ENCODE peak calls at places on chromosomes 6 and 20, in nine cellular contexts. J is aorta, L is sigmoid colon, G is right lobe of liver, E is breast epithelium, S is stomach, Y is SK-N-SH, K is BJ, P is mesendoderm. R is an unnamed sample. For H3K27me3, the result is how much of the 10 kb centered on the place peaks cover.

GRCh38 chr20:59805786-59806577 is 127.5 kb downstream of the SYCP2 start:
- DNase-seq in J (no peak), L (no peak), G (no peak), E (peak), S (peak), Y (peak), K (no peak), P (no peak), R (peak)

GRCh38 chr6:129314575-129314974 is 395.4 kb downstream of the ARHGAP18 start:
- DNase-seq in J (no peak), L (no peak), G (no peak), E (no peak), S (no peak), Y (no peak), K (no peak), P (no peak), R (no peak)

GRCh38 chr6:6521961-6522360 is 66.6 kb upstream of the LY86 start:
- DNase-seq in J (no peak), L (no peak), G (no peak), E (no peak), S (no peak), Y (no peak), K (no peak), P (no peak), R (no peak)

GRCh38 chr6:111845441-111845871 is 27.8 kb downstream of the FYN start:
- DNase-seq in J (no peak), L (no peak), G (no peak), E (no peak), S (no peak), Y (no peak), K (no peak), P (no peak), R (no peak)

GRCh38 chr6:168315626-168316025 is 4.0 kb downstream of the DACT2 start:
- DNase-seq in J (no peak), L (no peak), G (no peak), E (no peak), S (no peak), Y (no peak), K (no peak), P (no peak), R (no peak)

GRCh38 chr6:21914121-21914973 is 320.8 kb downstream of the SOX4 start:
- DNase-seq in J (peak), L (no peak), G (peak), E (peak), S (peak), Y (peak), K (no peak), P (no peak), R (no peak)

GRCh38 chr6:1313364-1313754 is 1.5 kb downstream of the FOXQ1 start:
- DNase-seq in J (no peak), L (no peak), G (no peak), E (no peak), S (no peak), Y (no peak), K (no peak), P (peak), R (no peak)

GRCh38 chr20:2626853-2627541 is 25.4 kb upstream of the NOP56 start:
- DNase-seq in J (no peak), L (no peak), G (no peak), E (no peak), S (no peak), Y (no peak), K (peak), P (peak), R (no peak)

GRCh38 chr6:57421503-57421902 is 104.1 kb downstream of the PRIM2 start:
- DNase-seq in J (no peak), L (no peak), G (no peak), E (no peak), S (no peak), Y (no peak), K (no peak), P (no peak), R (no peak)

GRCh38 chr6:41071501-41071922 is 644 bp downstream of the OARD1 start:
- DNase-seq in J (no peak), L (no peak), G (peak), E (no peak), S (no peak), Y (no peak), K (peak), P (no peak), R (peak)

GRCh38 chr20:34580588-34580940 is 22.0 kb downstream of the MAP1LC3A start:
- DNase-seq in J (no peak), L (no peak), G (no peak), E (no peak), S (no peak), Y (no peak), K (no peak), P (no peak), R (no peak)

DNA sequence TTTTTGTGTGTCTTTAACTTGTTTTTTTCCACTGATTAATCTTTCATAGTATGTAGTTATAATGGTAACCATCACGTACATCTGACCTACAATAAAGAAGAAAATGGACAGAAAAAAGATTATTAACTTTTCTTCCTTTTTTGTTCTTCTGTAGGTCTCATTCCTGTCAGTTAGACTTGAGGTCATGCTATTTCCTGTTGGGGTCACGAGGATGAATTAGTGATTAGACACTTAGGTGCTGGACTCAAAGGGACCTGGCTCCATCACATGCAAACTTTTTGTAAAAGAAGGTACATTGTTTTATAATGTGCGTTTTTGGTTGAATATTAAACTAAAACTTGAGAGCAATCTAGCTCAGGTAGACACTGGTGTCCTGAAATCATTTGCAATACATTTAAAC is 14.8 kb downstream of the MARCKS start:
- DNase-seq in J (no peak), L (no peak), G (no peak), E (no peak), S (no peak), Y (no peak), K (no peak), P (no peak), R (no peak)
- H3K4me3 ChIP-seq in J (no peak), L (no peak), G (peak), E (no peak), S (no peak), Y (no peak), K (no peak), P (no peak), R (no peak)

GRCh38 chr20:62580052-62580451 is 62.3 kb upstream of the SLCO4A1 start:
- DNase-seq in J (no peak), L (no peak), G (no peak), E (no peak), S (no peak), Y (no peak), K (no peak), P (peak), R (no peak)

GRCh38 chr20:62580733-62581132 is 61.6 kb upstream of the SLCO4A1 start:
- DNase-seq in J (no peak), L (no peak), G (no peak), E (no peak), S (no peak), Y (no peak), K (no peak), P (no peak), R (no peak)

GRCh38 chr20:62583424-62583920 is 58.8 kb upstream of the SLCO4A1 start:
- DNase-seq in J (no peak), L (peak), G (no peak), E (no peak), S (no peak), Y (no peak), K (no peak), P (peak), R (peak)

GRCh38 chr20:62581806-62582205 is 60.5 kb upstream of the SLCO4A1 start:
- DNase-seq in J (no peak), L (no peak), G (no peak), E (no peak), S (no peak), Y (no peak), K (no peak), P (no peak), R (no peak)

GRCh38 chr20:62581308-62581707 is 61.0 kb upstream of the SLCO4A1 start:
- DNase-seq in J (no peak), L (no peak), G (no peak), E (no peak), S (no peak), Y (no peak), K (no peak), P (no peak), R (no peak)
- H3K27me3 ChIP-seq in J (under half), L (half or more), G (under half), E (half or more), S (half or more), Y (under half), K (under half), P (under half), R (under half)

DNA sequence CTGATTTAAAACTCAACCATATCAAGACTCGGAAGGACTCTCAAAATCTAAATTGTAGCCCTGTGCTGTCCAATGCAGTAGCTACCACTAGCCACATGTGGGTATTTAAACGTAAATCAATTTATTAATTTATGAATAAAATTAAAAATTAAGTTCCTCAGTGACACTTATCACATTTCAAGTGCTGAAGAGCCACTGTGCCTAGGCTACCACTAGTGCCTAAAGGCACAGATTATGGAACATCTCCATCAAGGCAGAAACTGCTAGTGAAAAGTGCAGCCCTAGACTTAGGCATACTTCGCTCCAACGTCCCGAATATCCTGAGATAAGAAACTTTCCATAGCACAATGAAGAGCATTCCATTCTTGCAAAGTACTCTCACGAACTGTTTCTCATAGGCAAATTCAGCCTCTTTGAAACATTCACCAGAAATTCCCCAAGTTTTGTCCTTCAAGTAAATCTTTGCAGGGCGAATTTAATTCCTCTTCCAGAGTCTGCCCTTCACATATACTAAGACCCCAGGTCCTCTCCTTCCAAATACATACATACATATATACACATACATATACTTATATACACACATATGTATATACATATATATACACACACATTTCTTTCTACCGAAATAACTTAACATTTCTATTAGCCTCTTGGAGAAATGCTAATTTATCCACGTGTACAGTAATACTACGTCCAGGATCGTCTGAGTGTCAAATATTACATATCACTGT is 1.3 kb downstream of the SUPT3H start:
- DNase-seq in J (no peak), L (no peak), G (no peak), E (no peak), S (no peak), Y (no peak), K (no peak), P (peak), R (no peak)
- H3K4me3 ChIP-seq in J (peak), L (peak), G (peak), E (peak), S (peak), Y (peak), K (peak), P (peak), R (peak)

DNA sequence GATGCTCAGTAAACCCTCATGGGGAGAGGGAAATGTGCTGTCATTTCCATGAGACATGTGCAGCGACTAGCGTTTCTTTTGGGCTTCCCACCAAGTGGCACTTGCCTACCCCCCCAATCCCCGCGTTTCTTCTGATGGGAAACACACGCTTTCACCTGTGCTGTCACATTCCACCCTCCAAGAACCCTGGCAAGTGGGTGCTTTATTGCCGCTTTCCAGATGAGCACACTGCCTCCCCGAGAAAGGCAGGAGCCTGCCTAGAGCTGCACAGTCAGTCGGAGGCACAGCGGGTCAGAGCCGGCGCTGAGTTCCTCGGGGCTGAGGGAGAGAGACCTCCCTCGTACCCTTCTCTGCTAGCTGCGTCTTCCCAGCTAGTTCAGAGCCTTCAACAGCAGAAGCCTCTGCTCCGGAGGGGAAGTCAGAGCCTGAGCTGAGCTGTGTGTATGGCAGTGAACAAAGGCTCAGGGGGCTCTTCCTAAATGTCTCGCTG is 12.3 kb upstream of the CCDC167 start:
- DNase-seq in J (no peak), L (no peak), G (no peak), E (no peak), S (no peak), Y (no peak), K (no peak), P (no peak), R (peak)
- H3K27me3 ChIP-seq in J (under half), L (under half), G (under half), E (under half), S (under half), Y (under half), K (under half), P (under half), R (under half)

GRCh38 chr20:53569005-53569404 is 24.6 kb downstream of the ZNF217 start:
- DNase-seq in J (no peak), L (no peak), G (no peak), E (no peak), S (no peak), Y (no peak), K (no peak), P (no peak), R (no peak)
- H3K4me3 ChIP-seq in J (no peak), L (no peak), G (no peak), E (no peak), S (no peak), Y (no peak), K (no peak), P (no peak), R (no peak)

GRCh38 chr20:22460803-22461202 is 123.6 kb downstream of the FOXA2 start:
- DNase-seq in J (no peak), L (no peak), G (no peak), E (no peak), S (no peak), Y (no peak), K (no peak), P (no peak), R (no peak)

GRCh38 chr20:22464312-22465003 is 119.9 kb downstream of the FOXA2 start:
- DNase-seq in J (no peak), L (no peak), G (peak), E (no peak), S (no peak), Y (no peak), K (no peak), P (no peak), R (no peak)

GRCh38 chr20:22465622-22466446 is 118.5 kb downstream of the FOXA2 start:
- DNase-seq in J (no peak), L (no peak), G (peak), E (no peak), S (peak), Y (no peak), K (no peak), P (no peak), R (no peak)

GRCh38 chr20:22460231-22460630 is 124.1 kb downstream of the FOXA2 start:
- DNase-seq in J (no peak), L (no peak), G (no peak), E (no peak), S (no peak), Y (no peak), K (no peak), P (peak), R (no peak)

DNA sequence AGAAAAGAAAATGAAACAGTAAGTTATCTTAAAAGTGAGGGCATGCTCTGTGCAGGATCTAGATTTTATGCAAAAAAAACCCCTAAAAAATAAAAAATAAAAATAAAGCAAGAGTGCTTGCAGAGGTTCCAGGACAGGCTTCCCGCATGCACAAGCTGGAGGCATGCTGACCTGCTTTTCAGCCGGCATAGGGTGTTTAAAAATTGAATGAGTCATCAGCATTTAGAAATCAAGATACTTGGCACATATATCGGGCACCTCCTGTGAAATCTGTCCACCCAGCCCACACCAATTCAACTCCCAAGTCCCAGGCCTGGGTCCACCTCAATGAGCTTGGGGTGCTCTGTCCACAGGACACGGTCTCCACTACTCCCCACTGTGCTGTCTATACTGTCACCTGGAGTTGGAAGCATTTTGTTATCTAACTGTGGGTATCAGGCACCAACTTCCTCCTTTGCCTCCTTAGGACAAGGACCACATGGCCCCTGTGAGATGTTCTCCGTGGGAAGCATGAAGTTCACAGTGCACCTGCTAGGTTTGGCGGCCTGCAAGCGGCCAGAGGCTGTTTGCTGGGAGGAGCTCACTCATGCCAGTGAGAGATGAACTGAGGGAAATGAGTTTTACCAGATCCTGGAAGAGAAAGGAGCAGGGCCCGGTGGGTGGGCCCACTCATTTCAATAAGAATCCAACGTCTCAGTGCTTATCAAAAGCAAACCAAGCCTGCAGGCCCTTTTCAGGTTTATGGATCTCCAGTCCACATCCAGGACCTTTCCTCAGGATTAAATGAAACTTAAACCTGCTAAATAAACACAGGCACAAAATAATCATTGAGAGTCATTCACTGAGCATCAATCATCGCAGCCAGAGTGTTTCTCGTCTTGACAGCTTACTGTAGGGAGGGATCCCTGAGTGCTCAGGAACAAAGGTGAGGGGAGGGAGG is 121.1 kb downstream of the FOXA2 start:
- DNase-seq in J (no peak), L (no peak), G (peak), E (no peak), S (no peak), Y (no peak), K (no peak), P (no peak), R (peak)
- H3K27me3 ChIP-seq in J (under half), L (under half), G (under half), E (under half), S (under half), Y (under half), K (under half), P (under half), R (under half)

DNA sequence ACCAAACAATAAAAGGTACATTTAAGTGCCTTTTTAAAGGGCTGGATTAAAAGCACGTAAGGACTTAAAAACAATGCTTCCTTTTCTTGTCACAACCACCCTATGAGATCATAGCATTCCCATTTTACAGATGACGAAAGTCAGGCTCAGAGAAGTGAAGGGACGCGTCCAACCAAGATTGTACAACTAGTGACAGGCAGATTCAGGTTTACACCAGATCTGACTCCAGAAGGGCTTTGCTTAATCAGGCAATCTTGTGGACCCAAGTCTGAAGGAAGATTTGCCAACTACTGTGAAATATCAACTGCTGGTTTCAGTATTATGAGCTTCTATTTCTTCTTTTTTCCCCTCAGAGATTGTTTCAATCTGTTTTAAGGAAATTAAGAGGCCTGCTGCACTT is 876 bp downstream of the ENPP4 start:
- DNase-seq in J (no peak), L (no peak), G (no peak), E (no peak), S (no peak), Y (no peak), K (no peak), P (peak), R (no peak)
- H3K4me3 ChIP-seq in J (peak), L (peak), G (peak), E (peak), S (peak), Y (no peak), K (no peak), P (no peak), R (no peak)

GRCh38 chr20:49372095-49372734 is 94.4 kb upstream of the ZNFX1 start:
- DNase-seq in J (no peak), L (no peak), G (no peak), E (peak), S (no peak), Y (no peak), K (no peak), P (no peak), R (no peak)

GRCh38 chr20:49379338-49379737 is 101.5 kb upstream of the ZNFX1 start:
- DNase-seq in J (no peak), L (no peak), G (no peak), E (no peak), S (no peak), Y (no peak), K (no peak), P (no peak), R (no peak)

GRCh38 chr20:49380245-49380875 is 102.1 kb downstream of the KCNB1 start:
- DNase-seq in J (no peak), L (no peak), G (no peak), E (no peak), S (no peak), Y (no peak), K (no peak), P (peak), R (peak)

GRCh38 chr20:49377326-49377725 is 99.5 kb upstream of the ZNFX1 start:
- DNase-seq in J (no peak), L (no peak), G (no peak), E (no peak), S (no peak), Y (peak), K (no peak), P (no peak), R (no peak)

DNA sequence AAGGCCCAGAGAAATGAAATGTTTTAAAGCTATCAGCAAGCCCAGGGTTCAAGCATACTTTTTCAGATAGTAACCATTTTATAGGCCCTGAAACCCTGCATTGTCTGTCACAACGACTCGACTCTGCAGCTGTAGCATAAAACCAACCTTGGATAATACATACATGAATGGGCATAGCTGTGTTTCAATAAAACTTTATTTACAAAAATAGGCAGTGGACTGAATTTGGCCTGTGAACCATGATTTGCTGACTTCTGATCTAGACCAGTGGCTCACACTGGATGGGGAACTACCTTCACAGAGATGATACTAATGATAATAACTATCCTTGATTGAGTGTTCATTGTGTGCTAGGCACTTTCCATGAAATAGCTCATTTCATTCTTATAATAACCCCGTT is 97.3 kb upstream of the ZNFX1 start:
- DNase-seq in J (no peak), L (no peak), G (no peak), E (no peak), S (no peak), Y (no peak), K (no peak), P (no peak), R (no peak)
- H3K27me3 ChIP-seq in J (under half), L (under half), G (under half), E (under half), S (under half), Y (under half), K (under half), P (under half), R (under half)

DNA sequence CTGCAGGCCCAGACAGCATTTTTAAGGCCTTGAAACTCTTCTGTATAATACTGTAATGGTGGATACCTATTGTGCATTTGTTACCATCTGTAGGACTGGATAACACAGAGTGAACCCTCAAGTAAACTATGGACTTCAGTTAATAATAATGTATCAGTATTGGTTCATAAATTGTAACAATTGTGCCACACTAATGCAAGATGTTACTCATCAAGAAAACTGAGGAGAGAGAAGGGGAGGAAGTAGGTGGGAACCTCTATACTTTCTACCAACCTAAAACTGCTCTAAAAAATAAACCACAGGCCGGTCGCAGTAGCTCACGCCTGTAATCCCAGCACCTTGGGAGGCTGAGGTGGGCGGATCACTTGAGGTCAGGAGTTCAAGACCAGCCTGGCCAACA is 10.8 kb downstream of the MAPK13 start:
- DNase-seq in J (no peak), L (no peak), G (no peak), E (no peak), S (no peak), Y (no peak), K (no peak), P (no peak), R (no peak)
- H3K4me3 ChIP-seq in J (no peak), L (no peak), G (no peak), E (no peak), S (no peak), Y (no peak), K (no peak), P (no peak), R (no peak)

R was measured in H7.